ENCODE peak calls at places on chromosomes 2 and 18, in eight cellular contexts. F, R, B, Q, I, H, K and M are unnamed samples.

GRCh38 chr18:2958819-2959298 is 54.1 kb downstream of the LPIN2 start:
- DNase-seq in H (no peak), R (no peak), I (no peak), F (no peak), Q (no peak), B (no peak), K (no peak), M (peak)

GRCh38 chr2:237479747-237480146 is 7.3 kb upstream of the MLPH start:
- DNase-seq in R (no peak), B (no peak), K (no peak), Q (no peak), I (no peak), H (no peak), F (no peak), M (no peak)

GRCh38 chr2:199228887-199229819 is 228.6 kb downstream of the SATB2 start:
- DNase-seq in R (peak), B (no peak), F (no peak), I (no peak), Q (no peak), H (no peak), K (no peak), M (peak)

GRCh38 chr2:16181062-16181740 is 240.9 kb downstream of the MYCN start:
- DNase-seq in I (no peak), F (no peak), K (no peak), Q (no peak), H (no peak), R (no peak), B (no peak), M (no peak)

GRCh38 chr2:178268435-178268834 is 74.1 kb downstream of the OSBPL6 start:
- DNase-seq in K (no peak), I (no peak), H (no peak), Q (no peak), R (no peak), B (no peak), F (no peak), M (no peak)

GRCh38 chr2:232892843-232893242 is 22.8 kb downstream of the SNORC start:
- DNase-seq in R (no peak), I (no peak), H (no peak), Q (no peak), B (no peak), K (no peak), F (no peak), M (no peak)

GRCh38 chr2:150280255-150280654 is 207.2 kb downstream of the RND3 start:
- DNase-seq in Q (no peak), F (peak), I (no peak), H (no peak), B (no peak), K (no peak), R (no peak), M (no peak)

GRCh38 chr18:61201516-61201915 is 131.7 kb upstream of the CDH20 start:
- DNase-seq in I (no peak), F (no peak), R (no peak), H (no peak), B (no peak), K (no peak), Q (no peak), M (no peak)

GRCh38 chr2:75560022-75560767 is 544 bp downstream of the EVA1A start:
- DNase-seq in H (peak), K (peak), R (no peak), F (peak), I (no peak), Q (no peak), B (no peak), M (no peak)

GRCh38 chr2:24486628-24487027 is 4.4 kb upstream of the NCOA1 start:
- DNase-seq in Q (no peak), H (no peak), R (no peak), B (no peak), F (no peak), I (no peak), K (no peak), M (no peak)

GRCh38 chr2:32863326-32863725 is 83.4 kb upstream of the LTBP1 start:
- DNase-seq in Q (no peak), B (no peak), K (no peak), F (no peak), I (no peak), R (no peak), H (no peak), M (no peak)

GRCh38 chr2:32864337-32864736 is 82.4 kb upstream of the LTBP1 start:
- DNase-seq in Q (no peak), H (no peak), B (no peak), R (no peak), K (no peak), I (no peak), F (no peak), M (no peak)

GRCh38 chr2:32863803-32864202 is 83.0 kb upstream of the LTBP1 start:
- DNase-seq in H (no peak), B (no peak), R (no peak), F (no peak), I (no peak), Q (no peak), K (no peak), M (no peak)

GRCh38 chr2:32864761-32865160 is 82.0 kb upstream of the LTBP1 start:
- DNase-seq in R (no peak), H (no peak), K (no peak), I (no peak), B (no peak), F (no peak), Q (no peak), M (no peak)

GRCh38 chr2:32865399-32866068 is 81.2 kb upstream of the LTBP1 start:
- DNase-seq in F (peak), B (no peak), K (no peak), R (no peak), H (no peak), Q (no peak), I (peak), M (peak)
- TF ChIP-seq MAX in F (no peak), B (no peak), K (no peak), R (no peak), H (no peak), Q (no peak), I (peak), M (no peak)

GRCh38 chr2:182650704-182651103 is 65.4 kb upstream of the DNAJC10 start:
- DNase-seq in I (peak), Q (peak), H (peak), K (no peak), R (peak), F (peak), B (no peak), M (peak)
- TF ChIP-seq MAX in I (no peak), Q (no peak), H (no peak), K (no peak), R (no peak), F (no peak), B (no peak), M (no peak)

GRCh38 chr2:224594840-224595239 is 9.7 kb upstream of the CUL3 start:
- DNase-seq in K (no peak), Q (no peak), H (no peak), B (no peak), F (no peak), R (peak), I (no peak), M (no peak)
- TF ChIP-seq MAX in K (no peak), Q (no peak), H (no peak), B (no peak), F (no peak), R (no peak), I (no peak), M (no peak)

GRCh38 chr2:86302320-86302719 is 35.1 kb downstream of the REEP1 start:
- DNase-seq in R (no peak), B (no peak), F (no peak), K (no peak), H (no peak), Q (no peak), I (no peak), M (no peak)

GRCh38 chr2:86298411-86299390 is 38.7 kb downstream of the REEP1 start:
- DNase-seq in R (no peak), Q (peak), H (peak), B (no peak), F (peak), K (peak), I (no peak), M (no peak)

GRCh38 chr2:86301711-86302202 is 35.7 kb downstream of the REEP1 start:
- DNase-seq in H (no peak), I (no peak), R (no peak), B (no peak), Q (no peak), K (no peak), F (peak), M (peak)

GRCh38 chr2:86300496-86300895 is 36.9 kb downstream of the REEP1 start:
- DNase-seq in H (no peak), B (no peak), R (no peak), K (no peak), Q (no peak), F (no peak), I (no peak), M (no peak)

DNA sequence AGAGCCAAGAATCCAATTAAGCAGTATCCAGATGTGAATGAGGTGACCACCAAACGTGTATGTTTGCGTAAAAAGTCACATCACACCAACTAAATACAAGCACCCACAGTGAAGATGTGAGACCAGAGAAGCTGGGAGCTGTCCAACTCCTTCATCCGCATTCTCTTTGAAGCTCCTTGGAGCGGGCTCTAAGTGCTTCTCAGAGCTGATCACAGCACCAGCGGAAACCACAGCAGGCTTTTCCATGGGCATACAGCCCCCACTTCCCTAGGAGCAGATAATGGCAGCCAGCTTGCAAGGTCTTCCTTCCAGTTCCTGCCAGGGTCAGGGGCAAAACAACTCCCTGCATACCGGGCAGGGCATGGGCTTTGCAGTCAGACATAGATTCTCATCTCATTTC is 36.4 kb downstream of the REEP1 start:
- DNase-seq in K (no peak), I (no peak), R (no peak), Q (no peak), B (no peak), H (no peak), F (peak), M (no peak)
- TF ChIP-seq MAX in K (no peak), I (no peak), R (no peak), Q (no peak), B (no peak), H (no peak), F (no peak), M (no peak)